ENCODE peak calls at places on chromosomes 6 and 20, in six cellular contexts. Y is CD4-positive, alpha-beta T cell; J is astrocyte of the cerebellum; Q is heart right ventricle; A is astrocyte of the spinal cord; G is H1. E is an unnamed sample.

GRCh38 chr20:17616480-17617211 is 46.8 kb downstream of the DSTN start:
- DNase-seq in A (no peak), Q (no peak), J (no peak), G (no peak), Y (no peak), E (no peak)

GRCh38 chr20:58094160-58094559 is 134.3 kb downstream of the ANKRD60 start:
- DNase-seq in G (no peak), A (no peak), Y (no peak), Q (no peak), J (no peak), E (no peak)

GRCh38 chr20:57753332-57754164 is 43.7 kb upstream of the PMEPA1 start:
- DNase-seq in Y (no peak), A (no peak), J (no peak), Q (no peak), G (no peak), E (no peak)

GRCh38 chr20:37313546-37314091 is 24.2 kb downstream of the MANBAL start:
- DNase-seq in Y (no peak), Q (no peak), G (no peak), A (no peak), J (no peak), E (no peak)

GRCh38 chr6:10315034-10315433 is 99.8 kb downstream of the TFAP2A start:
- DNase-seq in Q (no peak), G (peak; percentile 70), A (no peak), J (no peak), Y (no peak), E (no peak)

GRCh38 chr20:5864873-5865582 is 85.3 kb downstream of the TRMT6 start:
- DNase-seq in Q (no peak), Y (no peak), A (peak; percentile 75), G (no peak), J (no peak), E (peak; percentile 65)

GRCh38 chr6:54014440-54014839 is 96.8 kb upstream of the MLIP start:
- DNase-seq in Q (no peak), Y (no peak), A (no peak), G (no peak), J (no peak), E (no peak)

GRCh38 chr6:101393291-101394251 is at the start of gene GRIK2:
- DNase-seq in G (no peak), A (peak; percentile 20), J (no peak), Q (no peak), Y (no peak), E (peak; percentile 59)

GRCh38 chr6:90289902-90290301 is 6.7 kb downstream of the BACH2 start:
- DNase-seq in Y (no peak), G (no peak), Q (no peak), A (no peak), J (no peak), E (no peak)

GRCh38 chr6:118551673-118552063 is 3.6 kb downstream of the PLN start:
- DNase-seq in A (peak; percentile 42), G (no peak), J (peak; percentile 26), Y (no peak), Q (no peak), E (peak; percentile 21)

GRCh38 chr20:18312723-18313122 is 24.4 kb downstream of the ZNF133 start:
- DNase-seq in G (no peak), Q (no peak), J (no peak), Y (no peak), A (no peak), E (no peak)

GRCh38 chr20:59221049-59221748 is 57.6 kb downstream of the ZNF831 start:
- DNase-seq in J (no peak), Q (peak; percentile 51), Y (no peak), G (no peak), A (no peak), E (no peak)

GRCh38 chr6:157813191-157813590 is 9.9 kb upstream of the SNX9 start:
- DNase-seq in A (peak; percentile 7), Q (peak; percentile 61), J (no peak), G (no peak), Y (no peak), E (no peak)

GRCh38 chr20:50292324-50293243 is 102.0 kb downstream of the CEBPB start:
- DNase-seq in J (peak; percentile 84), Y (no peak), Q (peak; percentile 92), G (no peak), A (peak; percentile 96), E (peak; percentile 94)

GRCh38 chr20:17369506-17369905 is 142.7 kb downstream of the PCSK2 start:
- DNase-seq in Q (no peak), A (no peak), J (no peak), Y (no peak), G (no peak), E (no peak)

GRCh38 chr6:163354779-163355431 is 59.6 kb upstream of the QKI start:
- DNase-seq in J (no peak), G (no peak), Q (peak; percentile 75), Y (no peak), A (peak; percentile 30), E (no peak)

GRCh38 chr20:51434556-51435256 is 107.8 kb downstream of the NFATC2 start:
- DNase-seq in Y (no peak), G (no peak), A (peak; percentile 77), J (no peak), Q (no peak), E (peak; percentile 92)

GRCh38 chr6:31336872-31337496 is 20.0 kb downstream of the HLA-B start:
- DNase-seq in G (no peak), Y (no peak), A (no peak), Q (no peak), J (no peak), E (no peak)

GRCh38 chr6:131740161-131740560 is 29.3 kb upstream of the CTAGE9 start:
- DNase-seq in Y (no peak), Q (no peak), G (no peak), J (no peak), A (peak; percentile 74), E (no peak)

GRCh38 chr6:16514249-16514648 is 247.0 kb downstream of the ATXN1 start:
- DNase-seq in J (peak; percentile 45), Y (no peak), G (no peak), Q (no peak), A (peak; percentile 76), E (peak; percentile 29)

GRCh38 chr6:152244998-152245630 is 392.0 kb downstream of the SYNE1 start:
- DNase-seq in G (no peak), A (no peak), Q (no peak), J (no peak), Y (no peak), E (no peak)

GRCh38 chr6:110625883-110626282 is 149.5 kb upstream of the SLC22A16 start:
- DNase-seq in A (peak; percentile 29), G (no peak), Q (no peak), J (no peak), Y (no peak), E (peak; percentile 18)

GRCh38 chr20:25324412-25324811 is 66.2 kb downstream of the ABHD12 start:
- DNase-seq in J (no peak), Q (peak; percentile 31), Y (no peak), G (no peak), A (no peak), E (no peak)

DNA sequence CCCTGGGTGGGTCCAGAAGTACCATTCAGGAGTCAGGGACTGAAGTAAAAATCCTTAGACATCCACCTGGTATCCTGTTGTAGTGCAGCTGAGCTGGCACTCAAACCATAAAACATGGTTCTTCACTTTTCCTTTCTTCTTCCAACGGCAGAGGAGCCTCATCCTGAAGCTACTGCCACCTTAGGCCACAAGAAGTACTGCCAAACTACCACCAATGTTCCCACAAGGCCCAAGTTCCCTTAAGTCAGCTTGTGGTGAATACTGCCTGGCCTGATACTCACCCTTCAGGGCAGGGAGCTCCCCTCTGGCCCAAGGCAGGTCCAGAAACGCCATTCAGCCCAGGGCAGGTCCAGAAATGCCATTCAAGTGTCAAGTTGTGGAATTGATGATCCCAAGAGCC is 1053.4 kb upstream of the CITED2 start:
- DNase-seq in Q (no peak), G (no peak), Y (no peak), A (no peak), J (no peak), E (no peak)
- TF ChIP-seq CTCF in Q (no peak), G (no peak), Y (no peak), A (no peak), J (no peak), E (no peak)

DNA sequence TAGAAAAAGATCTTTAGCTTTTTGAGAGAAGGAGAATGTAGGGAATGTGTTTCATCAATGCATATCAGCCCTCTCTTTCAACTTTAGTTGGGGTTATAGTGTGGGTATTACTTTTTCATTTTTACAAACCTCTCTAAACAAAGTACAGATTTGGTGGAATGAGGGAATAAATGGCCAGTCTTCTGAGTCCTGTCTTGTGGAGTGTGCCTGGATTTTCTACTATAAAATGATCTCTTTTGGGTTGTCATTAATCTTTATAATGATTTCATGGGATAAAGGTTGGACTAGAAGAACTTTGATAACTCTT is 209.3 kb downstream of the RNF144B start:
- DNase-seq in A (no peak), J (no peak), Y (no peak), Q (no peak), G (no peak), E (no peak)
- TF ChIP-seq CTCF in A (no peak), J (no peak), Y (peak; percentile 66), Q (no peak), G (no peak), E (no peak)

GRCh38 chr20:32089637-32090330 is 19.7 kb upstream of the TM9SF4 start:
- DNase-seq in Q (no peak), G (peak; percentile 50), A (no peak), J (no peak), Y (no peak), E (no peak)
- TF ChIP-seq CTCF in Q (no peak), G (no peak), A (no peak), J (no peak), Y (no peak), E (no peak)

GRCh38 chr6:15246217-15247211 is 645 bp downstream of the JARID2 start:
- DNase-seq in Y (no peak), J (no peak), Q (no peak), A (peak; percentile 35), G (no peak), E (peak; percentile 35)

GRCh38 chr6:15247214-15247749 is 1.4 kb downstream of the JARID2 start:
- DNase-seq in A (no peak), Y (no peak), Q (no peak), J (no peak), G (no peak), E (no peak)

GRCh38 chr6:15243994-15244604 is 1.8 kb upstream of the JARID2 start:
- DNase-seq in Y (no peak), J (no peak), Q (no peak), G (no peak), A (no peak), E (no peak)

GRCh38 chr6:15244605-15245360 is 1.1 kb upstream of the JARID2 start:
- DNase-seq in A (peak; percentile 64), Y (peak; percentile 50), G (no peak), J (peak; percentile 49), Q (peak; percentile 85), E (peak; percentile 70)

DNA sequence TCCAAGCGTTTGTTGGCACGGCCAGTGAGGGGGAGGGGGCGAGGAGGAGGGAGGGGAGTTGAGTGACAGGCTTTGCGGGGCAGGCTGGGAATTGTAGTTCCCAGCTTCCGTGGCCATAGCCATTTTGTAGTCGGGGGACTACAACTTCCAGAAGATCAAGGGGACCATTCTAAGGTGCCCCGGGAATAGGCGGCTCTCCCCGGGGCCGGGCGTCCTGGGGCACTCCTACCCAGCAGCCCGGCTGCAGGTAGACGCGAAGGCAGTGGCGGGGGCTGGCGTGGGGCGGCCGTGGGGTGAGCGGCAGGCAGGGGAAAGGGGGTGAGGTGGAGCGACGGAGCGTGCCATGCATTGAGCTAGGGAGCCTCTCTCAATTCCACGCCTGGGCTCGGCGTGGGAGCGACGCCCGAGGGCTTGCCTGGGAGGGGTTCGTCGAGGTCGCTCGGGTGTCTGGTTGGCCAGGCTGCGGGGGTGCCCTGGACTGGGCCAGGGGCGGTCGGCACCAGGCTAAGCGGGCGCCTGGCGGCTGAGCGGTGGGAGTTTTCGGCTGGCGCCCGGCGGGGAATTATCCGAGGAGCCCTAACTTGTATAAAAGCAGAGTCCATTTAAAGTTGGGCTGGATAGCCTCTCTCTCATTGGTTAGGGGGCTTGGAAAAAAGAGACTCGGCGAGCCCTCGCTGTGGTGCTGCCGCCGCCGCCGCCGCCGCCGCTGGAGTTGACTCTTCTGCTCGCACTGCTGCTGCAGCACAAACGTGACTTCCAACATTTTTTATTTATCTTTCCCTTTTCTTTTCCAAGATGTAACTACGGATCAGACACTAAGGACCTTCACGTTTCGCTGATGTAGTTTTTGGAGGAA is at the start of gene JARID2:
- DNase-seq in A (peak; percentile 98), G (peak; percentile 91), J (peak; percentile 93), Y (peak; percentile 87), Q (peak; percentile 99), E (peak; percentile 98)
- TF ChIP-seq CTCF in A (no peak), G (no peak), J (no peak), Y (no peak), Q (peak; percentile 5), E (no peak)

E was measured in MCF 10A.